ENCODE peak calls at places on chromosome 19, in nine cellular contexts. U is A549, G is upper lobe of left lung, T is ovary, N is HepG2, A is right lobe of liver, I is lower leg skin, K is gastrocnemius medialis, D is stomach. F is an unnamed sample.

GRCh38 chr19:58386576-58387337 is at the start of gene RPS5:
- DNase-seq in U (peak), G (peak), T (peak), N (peak), A (peak), I (peak), K (peak), D (peak), F (peak)

GRCh38 chr19:58569191-58569942 is 3.8 kb downstream of the MZF1 start:
- DNase-seq in U (no peak), G (no peak), T (peak), N (no peak), A (peak), I (no peak), K (peak), D (no peak), F (no peak)

GRCh38 chr19:39187552-39187943 is 9.2 kb upstream of the NCCRP1 start:
- DNase-seq in U (no peak), G (no peak), T (no peak), N (no peak), A (no peak), I (no peak), K (no peak), D (no peak), F (no peak)

GRCh38 chr19:30428281-30428680 is 56.1 kb downstream of the ZNF536 start:
- DNase-seq in U (no peak), G (no peak), T (no peak), N (no peak), A (no peak), I (no peak), K (no peak), D (no peak), F (no peak)

GRCh38 chr19:27718262-27718661 is 1494.7 kb downstream of the UQCRFS1 start:
- DNase-seq in U (no peak), G (no peak), T (no peak), N (no peak), A (no peak), I (no peak), K (no peak), D (no peak), F (no peak)

GRCh38 chr19:2524840-2525723 is 49.2 kb downstream of the GADD45B start:
- DNase-seq in U (peak), G (peak), T (no peak), N (peak), A (no peak), I (peak), K (no peak), D (peak), F (peak)

GRCh38 chr19:45256836-45257235 is 5.8 kb downstream of the MARK4 start:
- DNase-seq in U (no peak), G (no peak), T (no peak), N (no peak), A (no peak), I (no peak), K (no peak), D (no peak), F (no peak)

GRCh38 chr19:28046932-28047331 is 1166.0 kb downstream of the UQCRFS1 start:
- DNase-seq in U (no peak), G (no peak), T (no peak), N (no peak), A (no peak), I (no peak), K (no peak), D (no peak), F (no peak)

GRCh38 chr19:19610376-19611240 is 7.9 kb downstream of the PBX4 start:
- DNase-seq in U (no peak), G (no peak), T (no peak), N (no peak), A (no peak), I (no peak), K (no peak), D (no peak), F (no peak)

GRCh38 chr19:56088454-56089215 is 32.5 kb downstream of the ZNF787 start:
- DNase-seq in U (no peak), G (peak), T (no peak), N (no peak), A (no peak), I (no peak), K (no peak), D (no peak), F (no peak)

GRCh38 chr19:45138303-45138751 is 22.5 kb downstream of the NKPD1 start:
- DNase-seq in U (no peak), G (peak), T (no peak), N (no peak), A (no peak), I (no peak), K (no peak), D (no peak), F (peak)

GRCh38 chr19:6736917-6737283 is 480 bp downstream of the GPR108 start:
- DNase-seq in U (no peak), G (no peak), T (no peak), N (no peak), A (no peak), I (no peak), K (no peak), D (no peak), F (no peak)

GRCh38 chr19:58095328-58095727 is 2.7 kb downstream of the ZSCAN18 start:
- DNase-seq in U (no peak), G (no peak), T (no peak), N (no peak), A (no peak), I (no peak), K (no peak), D (no peak), F (no peak)

GRCh38 chr19:39199025-39199424 is 2.3 kb downstream of the NCCRP1 start:
- DNase-seq in U (no peak), G (no peak), T (peak), N (peak), A (no peak), I (no peak), K (no peak), D (peak), F (peak)

GRCh38 chr19:30358821-30359580 is 13.2 kb upstream of the ZNF536 start:
- DNase-seq in U (no peak), G (no peak), T (no peak), N (no peak), A (peak), I (no peak), K (no peak), D (peak), F (no peak)

GRCh38 chr19:35013820-35014754 is 14.0 kb downstream of the GRAMD1A start:
- DNase-seq in U (no peak), G (no peak), T (no peak), N (no peak), A (no peak), I (no peak), K (no peak), D (no peak), F (no peak)

GRCh38 chr19:58356971-58357797 is 3.9 kb upstream of the A1BG start:
- DNase-seq in U (no peak), G (peak), T (no peak), N (no peak), A (no peak), I (no peak), K (no peak), D (no peak), F (no peak)

GRCh38 chr19:46860846-46861690 is at the start of gene ARHGAP35:
- DNase-seq in U (peak), G (peak), T (peak), N (no peak), A (peak), I (no peak), K (no peak), D (no peak), F (no peak)

GRCh38 chr19:38265213-38265861 is 964 bp downstream of the SPINT2 start:
- DNase-seq in U (peak), G (no peak), T (peak), N (no peak), A (no peak), I (no peak), K (no peak), D (peak), F (no peak)

GRCh38 chr19:13153627-13154240 is 3.5 kb downstream of the IER2 start:
- DNase-seq in U (no peak), G (peak), T (peak), N (no peak), A (peak), I (no peak), K (no peak), D (peak), F (no peak)

GRCh38 chr19:56314018-56314583 is 538 bp downstream of the ZSCAN5A start:
- DNase-seq in U (peak), G (no peak), T (no peak), N (peak), A (peak), I (no peak), K (peak), D (no peak), F (peak)

GRCh38 chr19:45478454-45479238 is 10.8 kb downstream of the FOSB start:
- DNase-seq in U (peak), G (peak), T (peak), N (peak), A (peak), I (peak), K (peak), D (peak), F (no peak)

GRCh38 chr19:39765091-39766076 is 13.3 kb upstream of the LEUTX start:
- DNase-seq in U (peak), G (no peak), T (peak), N (peak), A (no peak), I (no peak), K (peak), D (peak), F (peak)

DNA sequence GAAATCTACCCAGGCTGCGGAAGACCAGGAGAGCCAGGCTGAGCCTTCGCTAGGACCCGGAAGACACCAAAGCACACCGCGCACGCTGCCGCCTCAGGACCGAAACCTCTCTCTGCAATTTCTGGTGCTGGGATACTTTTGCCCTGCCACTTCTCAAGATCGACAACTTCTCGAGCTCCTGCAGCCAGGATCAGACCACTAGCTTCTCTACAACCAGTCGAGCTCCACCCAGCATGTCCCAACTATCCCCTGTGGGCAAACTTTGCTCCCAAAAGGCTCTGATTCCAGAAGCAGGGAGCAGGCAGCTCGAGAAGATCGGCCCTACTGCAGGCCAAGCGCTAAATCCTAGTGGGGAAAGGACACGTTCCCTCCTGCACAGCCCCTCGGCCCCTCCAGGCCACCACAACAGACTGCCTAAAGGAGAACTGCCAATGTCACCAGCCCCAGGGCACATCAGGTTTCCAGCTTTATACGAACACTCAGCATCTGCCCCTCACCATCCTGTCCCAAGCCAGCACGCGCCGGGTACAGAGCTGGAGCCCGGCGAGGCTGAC is 981 bp downstream of the AKAP8 start:
- DNase-seq in U (peak), G (no peak), T (no peak), N (peak), A (peak), I (peak), K (peak), D (peak), F (peak)
- TF ChIP-seq POLR2A in U (no peak), G (no peak), T (no peak), N (no peak), A (no peak), I (no peak), K (no peak), D (no peak), F (no peak)

GRCh38 chr19:8629184-8629583 is 1.2 kb upstream of the NFILZ start:
- DNase-seq in U (no peak), G (no peak), T (no peak), N (no peak), A (no peak), I (no peak), K (no peak), D (no peak), F (no peak)

GRCh38 chr19:8630796-8631424 is 477 bp downstream of the NFILZ start:
- DNase-seq in U (no peak), G (no peak), T (no peak), N (no peak), A (no peak), I (no peak), K (no peak), D (no peak), F (no peak)

GRCh38 chr19:8629996-8630683 is at the start of gene NFILZ:
- DNase-seq in U (no peak), G (no peak), T (no peak), N (no peak), A (no peak), I (no peak), K (no peak), D (no peak), F (no peak)

GRCh38 chr19:8635422-8635821 is 5.0 kb downstream of the NFILZ start:
- DNase-seq in U (no peak), G (no peak), T (no peak), N (no peak), A (no peak), I (no peak), K (no peak), D (no peak), F (peak)

DNA sequence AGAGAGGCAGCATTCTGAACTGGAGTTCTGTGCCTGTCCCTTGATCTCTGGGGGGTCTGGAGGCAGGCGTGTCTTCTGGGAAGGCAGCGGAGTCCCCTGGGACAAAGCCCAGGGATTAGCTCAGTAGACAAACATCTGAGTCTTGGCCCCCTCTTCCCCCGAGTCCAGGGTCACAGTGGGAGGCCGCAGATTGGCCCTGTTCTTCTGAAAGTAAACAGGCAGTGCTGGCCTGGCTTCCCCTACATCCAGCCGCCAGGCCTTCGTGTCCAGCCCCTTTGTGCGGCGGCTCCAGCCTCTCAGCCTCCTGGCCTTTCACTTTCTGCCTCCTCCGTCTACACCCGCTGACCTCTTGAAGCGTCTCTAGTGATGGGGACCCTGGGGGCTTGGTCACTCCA is 989 bp downstream of the NFILZ start:
- DNase-seq in U (peak), G (no peak), T (no peak), N (peak), A (peak), I (no peak), K (peak), D (no peak), F (no peak)
- TF ChIP-seq POLR2A in U (no peak), G (no peak), T (no peak), N (peak), A (no peak), I (no peak), K (no peak), D (no peak), F (no peak)

GRCh38 chr19:10433131-10433536 is 12.8 kb downstream of the PDE4A start:
- DNase-seq in U (no peak), G (no peak), T (no peak), N (no peak), A (no peak), I (no peak), K (peak), D (peak), F (no peak)

GRCh38 chr19:10432736-10433130 is 12.4 kb downstream of the PDE4A start:
- DNase-seq in U (no peak), G (no peak), T (no peak), N (no peak), A (no peak), I (no peak), K (peak), D (peak), F (no peak)

GRCh38 chr19:10430505-10431253 is 10.3 kb downstream of the PDE4A start:
- DNase-seq in U (no peak), G (peak), T (no peak), N (no peak), A (no peak), I (no peak), K (no peak), D (peak), F (no peak)

GRCh38 chr19:10431943-10432735 is 11.8 kb downstream of the PDE4A start:
- DNase-seq in U (no peak), G (peak), T (no peak), N (no peak), A (peak), I (no peak), K (peak), D (peak), F (no peak)

DNA sequence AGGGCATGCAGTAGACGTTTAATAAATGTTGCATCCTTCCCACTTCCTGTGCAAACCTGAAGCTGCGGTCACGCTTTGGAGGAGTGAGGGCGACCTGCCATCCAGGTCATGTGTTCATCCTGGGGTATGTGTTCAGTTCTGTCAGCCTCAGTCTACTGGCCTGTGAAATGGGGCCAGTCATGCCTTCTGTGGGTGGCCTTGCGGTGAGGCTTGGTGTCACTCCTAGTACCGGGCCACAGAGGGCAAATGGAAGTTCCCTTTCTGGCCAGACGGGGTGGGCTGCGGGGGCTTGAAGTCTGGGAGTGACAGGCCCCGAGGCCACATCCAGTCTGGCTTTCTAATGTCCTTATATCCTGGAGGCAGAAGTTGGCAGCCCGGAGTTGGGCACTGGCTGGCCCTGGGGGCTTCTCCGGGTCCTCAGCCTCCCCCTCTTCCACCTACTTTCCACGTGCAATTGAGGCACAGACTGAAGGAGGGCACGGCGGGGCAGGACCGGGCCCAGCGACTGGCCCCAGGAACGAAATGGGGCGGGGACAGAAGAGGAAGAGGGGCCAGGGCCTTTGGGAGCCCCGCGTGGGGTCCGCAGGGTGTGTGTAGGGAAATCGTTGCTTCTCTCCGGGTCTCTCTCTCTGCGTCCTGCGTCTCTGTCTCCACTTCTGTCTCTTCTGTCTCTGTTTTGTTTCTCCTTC is 11.1 kb downstream of the PDE4A start:
- DNase-seq in U (no peak), G (no peak), T (no peak), N (no peak), A (no peak), I (no peak), K (peak), D (peak), F (no peak)
- TF ChIP-seq POLR2A in U (no peak), G (no peak), T (no peak), N (no peak), A (no peak), I (no peak), K (no peak), D (no peak), F (no peak)

GRCh38 chr19:55027472-55028337 is 10.4 kb downstream of the GP6 start:
- DNase-seq in U (no peak), G (peak), T (no peak), N (peak), A (no peak), I (no peak), K (no peak), D (no peak), F (no peak)
- TF ChIP-seq POLR2A in U (no peak), G (no peak), T (no peak), N (no peak), A (no peak), I (no peak), K (no peak), D (no peak), F (no peak)

GRCh38 chr19:3538965-3539742 is at the start of gene TEKTIP1:
- DNase-seq in U (no peak), G (peak), T (no peak), N (no peak), A (no peak), I (no peak), K (no peak), D (no peak), F (peak)
- TF ChIP-seq POLR2A in U (no peak), G (no peak), T (no peak), N (no peak), A (no peak), I (no peak), K (no peak), D (no peak), F (no peak)

GRCh38 chr19:49101160-49101559 is 13.0 kb upstream of the LIN7B start:
- DNase-seq in U (no peak), G (peak), T (no peak), N (no peak), A (no peak), I (no peak), K (no peak), D (no peak), F (no peak)

GRCh38 chr19:49103331-49104085 is 10.7 kb upstream of the LIN7B start:
- DNase-seq in U (no peak), G (peak), T (no peak), N (no peak), A (no peak), I (no peak), K (no peak), D (no peak), F (no peak)

GRCh38 chr19:49106648-49107135 is 7.5 kb upstream of the LIN7B start:
- DNase-seq in U (peak), G (no peak), T (peak), N (peak), A (no peak), I (no peak), K (peak), D (peak), F (no peak)

GRCh38 chr19:49102303-49102702 is 11.9 kb upstream of the LIN7B start:
- DNase-seq in U (no peak), G (peak), T (no peak), N (no peak), A (no peak), I (no peak), K (no peak), D (no peak), F (no peak)

DNA sequence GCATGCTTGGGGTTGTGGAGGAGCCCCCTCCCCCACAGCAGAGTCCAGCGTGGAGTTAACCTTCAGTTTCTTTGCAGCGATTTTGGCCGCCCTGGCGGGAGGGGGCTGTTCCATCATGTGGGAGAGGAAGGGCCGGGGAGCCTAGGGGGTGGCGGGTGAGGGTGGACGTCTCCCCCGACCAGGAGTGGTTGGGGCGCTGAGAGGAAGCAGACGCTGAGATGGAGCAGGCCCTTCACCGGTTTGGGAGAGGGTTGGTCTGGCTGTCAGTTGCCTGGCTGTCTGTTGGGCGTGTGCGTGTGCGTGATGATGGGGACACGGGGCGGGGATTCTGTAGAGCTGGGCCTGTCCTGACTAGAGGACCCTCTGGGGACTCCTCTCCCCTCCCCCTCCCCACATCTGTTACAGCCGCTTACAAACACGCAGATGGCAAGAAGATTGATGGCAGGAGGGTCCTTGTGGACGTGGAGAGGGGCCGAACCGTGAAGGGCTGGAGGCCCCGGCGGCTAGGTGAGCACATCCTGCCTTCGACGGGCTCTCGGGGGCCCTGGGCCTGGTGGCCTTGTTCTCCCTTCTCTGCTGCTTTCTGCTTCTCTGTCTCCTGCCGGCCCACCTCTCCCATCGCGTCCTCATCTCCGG is 9.8 kb upstream of the LIN7B start:
- DNase-seq in U (no peak), G (peak), T (no peak), N (no peak), A (no peak), I (no peak), K (no peak), D (no peak), F (no peak)
- TF ChIP-seq POLR2A in U (no peak), G (no peak), T (no peak), N (no peak), A (no peak), I (no peak), K (no peak), D (no peak), F (no peak)

DNA sequence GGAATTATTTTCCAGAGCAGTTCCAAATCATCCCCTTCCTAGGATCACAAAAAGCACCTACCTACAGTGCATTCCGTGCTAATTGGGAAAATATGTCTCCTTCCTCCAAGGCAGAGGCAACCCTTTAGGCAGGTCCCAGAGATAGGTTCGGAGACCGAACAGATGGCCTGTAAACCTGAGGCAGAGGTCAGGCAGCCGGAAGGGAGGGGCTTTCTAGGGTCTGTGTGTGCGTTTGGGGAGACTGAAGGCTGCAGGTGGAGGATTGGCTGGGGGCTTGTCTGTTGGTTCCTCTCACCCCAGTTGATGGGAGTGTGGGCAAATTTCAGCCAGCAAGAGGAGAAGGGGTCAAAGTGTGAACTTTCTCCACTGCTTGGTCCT is 7.1 kb downstream of the KCNN4 start:
- DNase-seq in U (no peak), G (no peak), T (no peak), N (no peak), A (no peak), I (no peak), K (no peak), D (no peak), F (no peak)
- TF ChIP-seq POLR2A in U (no peak), G (no peak), T (no peak), N (no peak), A (no peak), I (no peak), K (no peak), D (no peak), F (no peak)

F was measured in H54.